ENCODE peak calls at places on chromosome 11, in five cellular contexts. One of them, this sample, is unnamed.

GRCh38 chr11:127485541-127485940 is 485.0 kb upstream of the KIRREL3 start:
- DNase-seq in GM12891: no peak
- DNase-seq in prostate gland: no peak
- DNase-seq in stomach: no peak
- DNase-seq in K562: no peak
- DNase-seq in this sample: no peak

GRCh38 chr11:128506999-128507591 is 80.3 kb downstream of the ETS1 start:
- DNase-seq in GM12891: no peak
- DNase-seq in prostate gland: peak; percentile 69
- DNase-seq in stomach: peak; percentile 81
- DNase-seq in K562: no peak
- DNase-seq in this sample: peak; percentile 88

GRCh38 chr11:96361778-96362177 is 18.8 kb upstream of the MAML2 start:
- DNase-seq in GM12891: no peak
- DNase-seq in prostate gland: no peak
- DNase-seq in stomach: no peak
- DNase-seq in K562: peak; percentile 59
- DNase-seq in this sample: no peak

GRCh38 chr11:123653997-123654565 is 343 bp downstream of the SCN3B start:
- DNase-seq in GM12891: peak; percentile 62
- DNase-seq in prostate gland: peak; percentile 21
- DNase-seq in stomach: peak; percentile 32
- DNase-seq in K562: peak; percentile 36
- DNase-seq in this sample: peak; percentile 25

GRCh38 chr11:27757953-27758352 is 57.7 kb upstream of the BDNF start:
- DNase-seq in GM12891: no peak
- DNase-seq in prostate gland: no peak
- DNase-seq in stomach: no peak
- DNase-seq in K562: no peak
- DNase-seq in this sample: no peak

GRCh38 chr11:19025799-19026406 is 34.6 kb downstream of the MRGPRX2 start:
- DNase-seq in GM12891: no peak
- DNase-seq in prostate gland: no peak
- DNase-seq in stomach: no peak
- DNase-seq in K562: no peak
- DNase-seq in this sample: no peak

GRCh38 chr11:117597083-117597482 is 199.9 kb downstream of the DSCAML1 start:
- DNase-seq in GM12891: peak; percentile 43
- DNase-seq in prostate gland: no peak
- DNase-seq in stomach: no peak
- DNase-seq in K562: peak; percentile 59
- DNase-seq in this sample: peak; percentile 19

GRCh38 chr11:59782080-59782479 is 26.9 kb downstream of the STX3 start:
- DNase-seq in GM12891: no peak
- DNase-seq in prostate gland: no peak
- DNase-seq in stomach: no peak
- DNase-seq in K562: no peak
- DNase-seq in this sample: no peak

GRCh38 chr11:17695454-17696441 is 23.6 kb upstream of the MYOD1 start:
- DNase-seq in GM12891: no peak
- DNase-seq in prostate gland: no peak
- DNase-seq in stomach: no peak
- DNase-seq in K562: no peak
- DNase-seq in this sample: no peak

GRCh38 chr11:134377876-134378275 is 34.2 kb downstream of the B3GAT1 start:
- DNase-seq in GM12891: no peak
- DNase-seq in prostate gland: no peak
- DNase-seq in stomach: no peak
- DNase-seq in K562: no peak
- DNase-seq in this sample: no peak

GRCh38 chr11:65581928-65582327 is 6.1 kb downstream of the EHBP1L1 start:
- DNase-seq in GM12891: no peak
- DNase-seq in prostate gland: no peak
- DNase-seq in stomach: no peak
- DNase-seq in K562: no peak
- DNase-seq in this sample: no peak

GRCh38 chr11:112564228-112564955 is 303.7 kb upstream of the PLET1 start:
- DNase-seq in GM12891: no peak
- DNase-seq in prostate gland: peak; percentile 12
- DNase-seq in stomach: no peak
- DNase-seq in K562: no peak
- DNase-seq in this sample: peak; percentile 9

GRCh38 chr11:28231475-28231874 is 123.3 kb downstream of the METTL15 start:
- DNase-seq in GM12891: no peak
- DNase-seq in prostate gland: no peak
- DNase-seq in stomach: no peak
- DNase-seq in K562: no peak
- DNase-seq in this sample: no peak

GRCh38 chr11:58958500-58958899 is 19.2 kb downstream of the GLYATL1 start:
- DNase-seq in GM12891: peak; percentile 20
- DNase-seq in prostate gland: no peak
- DNase-seq in stomach: peak; percentile 57
- DNase-seq in K562: peak; percentile 67
- DNase-seq in this sample: peak; percentile 67

GRCh38 chr11:135027461-135027860 is 615.4 kb upstream of the B3GAT1 start:
- DNase-seq in GM12891: peak; percentile 34
- DNase-seq in prostate gland: no peak
- DNase-seq in stomach: peak; percentile 35
- DNase-seq in K562: peak; percentile 51
- DNase-seq in this sample: peak; percentile 11

DNA sequence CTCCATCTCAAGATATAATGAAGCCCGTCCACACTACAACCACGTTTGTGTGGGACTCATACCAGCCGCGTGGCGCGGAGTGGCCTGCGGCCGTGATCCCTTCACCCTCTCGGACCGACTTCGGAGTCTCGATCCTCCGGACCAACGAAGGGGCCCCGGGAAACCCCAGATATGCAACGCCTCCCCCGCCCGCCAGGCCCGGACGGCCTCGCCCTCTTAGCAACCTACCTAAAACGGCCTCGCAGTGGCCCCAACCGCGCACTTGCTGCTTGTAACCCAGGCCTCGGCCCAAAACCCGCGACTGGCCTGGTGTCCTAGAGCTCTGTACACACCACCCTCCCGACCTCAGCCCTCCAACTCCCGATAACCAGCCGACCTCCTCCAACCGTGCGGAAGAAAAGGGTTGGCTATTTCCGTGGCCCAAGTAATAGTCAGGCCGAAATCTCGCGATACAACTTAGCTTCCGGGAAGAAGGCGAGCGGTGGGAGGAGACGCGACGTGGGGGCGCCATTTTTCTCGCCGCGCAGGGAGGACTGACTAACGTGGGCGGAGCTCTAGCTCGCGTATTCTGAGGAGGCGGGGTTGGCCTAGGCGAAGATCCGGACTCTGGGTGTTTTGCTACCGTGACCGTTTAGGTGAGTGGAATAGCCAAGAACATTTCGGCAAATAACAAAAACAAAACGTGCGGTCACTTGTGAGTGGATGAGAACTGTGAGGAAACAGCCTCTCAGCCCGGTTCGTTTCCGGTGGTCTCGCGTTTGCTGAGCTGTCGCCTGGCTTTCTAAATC is at the start of the genes C11orf54 and TAF1D:
- DNase-seq in GM12891: peak; percentile 74
- DNase-seq in prostate gland: peak; percentile 98
- DNase-seq in stomach: peak; percentile 97
- DNase-seq in K562: peak; percentile 99
- DNase-seq in this sample: peak; percentile 98
- TF ChIP-seq POLR2AphosphoS5 in GM12891: peak; percentile 99
- TF ChIP-seq POLR2AphosphoS5 in prostate gland: peak; percentile 95
- TF ChIP-seq POLR2AphosphoS5 in stomach: peak; percentile 67
- TF ChIP-seq POLR2AphosphoS5 in K562: peak; percentile 99
- TF ChIP-seq POLR2AphosphoS5 in this sample: peak; percentile 99

DNA sequence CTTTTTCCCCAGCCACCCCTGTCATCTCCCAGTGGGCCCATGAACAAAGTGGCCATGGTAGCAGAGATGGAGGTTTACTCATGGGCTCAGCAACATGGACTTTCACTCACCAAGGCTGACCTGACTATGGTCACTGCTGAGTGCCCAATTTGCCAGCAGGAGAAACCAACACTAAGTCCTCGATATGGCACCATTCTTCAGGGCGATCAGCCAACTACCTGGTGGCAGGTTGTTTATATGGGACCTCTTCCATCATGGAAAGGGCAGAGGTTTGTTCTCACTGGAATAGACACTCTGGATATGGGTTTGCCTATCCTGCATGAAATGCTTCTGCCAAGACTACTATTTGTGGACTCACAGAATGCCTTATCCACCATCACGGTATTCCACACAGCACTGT is 1009.1 kb downstream of the NTM start:
- DNase-seq in GM12891: no peak
- DNase-seq in prostate gland: no peak
- DNase-seq in stomach: no peak
- DNase-seq in K562: no peak
- DNase-seq in this sample: no peak
- TF ChIP-seq POLR2A in GM12891: no peak
- TF ChIP-seq POLR2A in prostate gland: no peak
- TF ChIP-seq POLR2A in stomach: no peak
- TF ChIP-seq POLR2A in K562: no peak
- TF ChIP-seq POLR2A in this sample: no peak

GRCh38 chr11:78039919-78040671 is 17.0 kb upstream of the KCTD14 start:
- DNase-seq in GM12891: peak; percentile 37
- DNase-seq in prostate gland: peak; percentile 8
- DNase-seq in stomach: peak; percentile 72
- DNase-seq in K562: peak; percentile 93
- DNase-seq in this sample: peak; percentile 79
- TF ChIP-seq POLR2AphosphoS5 in GM12891: no peak
- TF ChIP-seq POLR2AphosphoS5 in prostate gland: no peak
- TF ChIP-seq POLR2AphosphoS5 in stomach: no peak
- TF ChIP-seq POLR2AphosphoS5 in K562: no peak
- TF ChIP-seq POLR2AphosphoS5 in this sample: no peak

GRCh38 chr11:46247090-46247489 is 30.4 kb upstream of the CREB3L1 start:
- DNase-seq in GM12891: no peak
- DNase-seq in prostate gland: no peak
- DNase-seq in stomach: no peak
- DNase-seq in K562: no peak
- DNase-seq in this sample: no peak
- TF ChIP-seq POLR2A in GM12891: no peak
- TF ChIP-seq POLR2A in prostate gland: no peak
- TF ChIP-seq POLR2A in stomach: no peak
- TF ChIP-seq POLR2A in K562: no peak
- TF ChIP-seq POLR2A in this sample: no peak

GRCh38 chr11:75159081-75159953 is 8.4 kb downstream of the SLCO2B1 start:
- DNase-seq in GM12891: no peak
- DNase-seq in prostate gland: no peak
- DNase-seq in stomach: peak; percentile 74
- DNase-seq in K562: no peak
- DNase-seq in this sample: peak; percentile 79
- TF ChIP-seq POLR2AphosphoS5 in GM12891: no peak
- TF ChIP-seq POLR2AphosphoS5 in prostate gland: no peak
- TF ChIP-seq POLR2AphosphoS5 in stomach: no peak
- TF ChIP-seq POLR2AphosphoS5 in K562: no peak
- TF ChIP-seq POLR2AphosphoS5 in this sample: peak; percentile 67

DNA sequence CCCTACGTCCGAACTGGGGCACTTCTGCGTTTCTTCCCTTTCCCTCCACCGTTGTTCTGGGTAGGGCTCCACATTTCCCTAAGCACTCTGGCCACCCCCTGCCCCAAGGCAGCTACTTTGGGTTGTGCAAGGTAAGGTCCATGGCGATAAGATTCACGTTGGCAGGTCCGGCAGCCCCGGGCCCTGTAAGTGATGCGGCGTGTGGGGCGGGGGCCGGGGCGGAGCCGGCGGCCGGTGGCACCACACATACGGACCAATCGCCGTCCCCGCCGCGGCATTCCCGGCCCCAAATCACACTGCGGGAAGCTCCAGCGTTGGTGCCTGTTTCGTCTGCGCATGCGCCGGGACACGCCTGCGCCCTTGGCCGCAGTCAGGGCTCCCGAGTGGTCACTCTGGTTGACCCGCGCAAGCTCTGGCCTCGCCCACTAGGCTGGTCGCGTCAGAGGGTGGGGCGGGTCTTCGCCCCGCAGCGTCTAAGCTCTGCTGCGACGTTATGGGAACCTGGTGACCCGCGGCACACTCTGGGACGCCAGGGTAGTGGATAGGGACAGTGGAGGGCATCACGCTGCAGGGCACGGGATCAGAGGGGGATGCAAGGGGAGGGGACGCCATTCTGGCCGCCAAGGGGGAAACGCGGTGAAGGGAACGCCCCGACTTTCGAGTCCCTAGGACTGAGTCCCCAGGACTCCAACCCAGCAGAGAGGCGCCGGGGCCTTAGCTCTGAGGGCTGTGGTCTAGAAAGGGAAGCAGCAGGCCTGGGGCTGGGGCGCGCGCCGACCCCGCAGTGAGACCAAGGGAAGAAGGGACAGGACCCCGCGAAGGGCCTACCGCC is 1.6 kb downstream of the FADS1 start:
- DNase-seq in GM12891: peak; percentile 68
- DNase-seq in prostate gland: peak; percentile 82
- DNase-seq in stomach: peak; percentile 94
- DNase-seq in K562: peak; percentile 99
- DNase-seq in this sample: peak; percentile 89
- TF ChIP-seq POLR2A in GM12891: no peak
- TF ChIP-seq POLR2A in prostate gland: peak; percentile 87
- TF ChIP-seq POLR2A in stomach: no peak
- TF ChIP-seq POLR2A in K562: peak; percentile 99
- TF ChIP-seq POLR2A in this sample: peak; percentile 84

GRCh38 chr11:10044618-10045017 is 249.4 kb downstream of the SBF2 start:
- DNase-seq in GM12891: no peak
- DNase-seq in prostate gland: no peak
- DNase-seq in stomach: no peak
- DNase-seq in K562: no peak
- DNase-seq in this sample: no peak

GRCh38 chr11:10051868-10052586 is 242.0 kb downstream of the SBF2 start:
- DNase-seq in GM12891: no peak
- DNase-seq in prostate gland: no peak
- DNase-seq in stomach: no peak
- DNase-seq in K562: no peak
- DNase-seq in this sample: no peak

GRCh38 chr11:10050561-10050960 is 243.5 kb downstream of the SBF2 start:
- DNase-seq in GM12891: no peak
- DNase-seq in prostate gland: no peak
- DNase-seq in stomach: no peak
- DNase-seq in K562: no peak
- DNase-seq in this sample: no peak
- TF ChIP-seq POLR2AphosphoS5 in GM12891: no peak
- TF ChIP-seq POLR2AphosphoS5 in prostate gland: no peak
- TF ChIP-seq POLR2AphosphoS5 in stomach: no peak
- TF ChIP-seq POLR2AphosphoS5 in K562: no peak
- TF ChIP-seq POLR2AphosphoS5 in this sample: no peak

DNA sequence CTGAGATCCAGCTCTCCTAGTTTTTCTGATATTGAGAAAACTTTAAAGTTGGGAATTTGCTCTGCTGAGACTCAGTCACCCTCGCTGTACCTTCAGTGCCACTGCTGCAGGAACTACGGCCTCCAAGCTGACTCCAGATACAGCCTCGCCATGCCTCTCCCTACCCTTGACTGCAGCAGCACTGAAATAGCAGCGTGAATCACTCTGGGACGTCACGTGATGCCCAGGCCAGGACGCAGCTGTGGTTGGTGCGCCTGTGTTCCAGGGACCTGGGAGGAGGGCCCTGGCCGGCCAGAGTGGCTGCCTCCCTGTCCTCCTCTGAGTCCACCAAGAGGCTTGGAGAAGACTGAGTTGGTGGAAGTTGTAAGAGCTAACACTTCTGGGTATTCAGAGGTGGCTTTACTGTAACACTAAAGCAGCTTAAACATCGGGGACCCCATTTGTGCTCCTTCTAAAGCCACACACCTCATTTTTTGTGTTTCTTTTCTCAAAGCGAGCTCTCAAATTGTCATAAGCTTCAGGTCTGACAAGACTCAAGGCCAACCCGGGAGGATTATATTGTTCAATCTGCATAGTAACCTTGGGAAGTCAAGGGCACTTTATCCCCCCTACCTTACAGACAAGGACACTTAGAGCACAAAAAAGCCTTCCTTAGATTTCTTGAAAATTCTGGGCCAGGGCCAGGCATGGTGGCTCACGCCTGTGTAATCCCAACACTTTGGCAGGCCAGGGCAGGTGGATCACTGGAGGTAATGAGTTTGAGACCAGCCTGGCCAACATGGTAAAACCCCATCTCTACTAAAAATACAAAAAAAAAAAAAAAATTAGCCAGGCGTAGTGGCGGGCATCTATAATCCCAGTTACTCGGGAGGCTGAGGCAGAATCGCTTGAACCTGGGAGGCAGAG is 4.2 kb upstream of the STIP1 start:
- DNase-seq in GM12891: peak; percentile 42
- DNase-seq in prostate gland: peak; percentile 81
- DNase-seq in stomach: peak; percentile 93
- DNase-seq in K562: peak; percentile 95
- DNase-seq in this sample: peak; percentile 93
- TF ChIP-seq POLR2A in GM12891: peak; percentile 53
- TF ChIP-seq POLR2A in prostate gland: peak; percentile 87
- TF ChIP-seq POLR2A in stomach: no peak
- TF ChIP-seq POLR2A in K562: peak; percentile 67
- TF ChIP-seq POLR2A in this sample: peak; percentile 90

This sample was measured in transverse colon.